ENCODE peak calls at places on chromosomes 13 and 19, in six cellular contexts. D, A, H, O, S and R are unnamed samples.

GRCh38 chr19:18299654-18300053 is 18.2 kb upstream of the JUND start:
- DNase-seq in D (no peak), A (no peak), H (no peak), O (no peak), S (no peak), R (no peak)

GRCh38 chr19:21221653-21222052 is 79.8 kb downstream of the ZNF431 start:
- DNase-seq in D (no peak), A (no peak), H (no peak), O (no peak), S (no peak), R (no peak)

GRCh38 chr19:49585023-49585422 is 3.9 kb downstream of the PRRG2 start:
- DNase-seq in D (no peak), A (no peak), H (peak; percentile 68), O (no peak), S (no peak), R (peak; percentile 27)

GRCh38 chr19:39679056-39679790 is 23.5 kb downstream of the LGALS16 start:
- DNase-seq in D (no peak), A (no peak), H (no peak), O (peak; percentile 59), S (no peak), R (no peak)

GRCh38 chr13:104389722-104390121 is 1323.5 kb upstream of the SLC10A2 start:
- DNase-seq in D (no peak), A (no peak), H (no peak), O (no peak), S (no peak), R (no peak)

GRCh38 chr19:41325947-41326706 is 16.2 kb downstream of the CCDC97 start:
- DNase-seq in D (peak; percentile 47), A (no peak), H (peak; percentile 50), O (peak; percentile 38), S (no peak), R (no peak)

GRCh38 chr19:3518231-3518630 is 12.1 kb downstream of the FZR1 start:
- DNase-seq in D (no peak), A (no peak), H (no peak), O (no peak), S (no peak), R (no peak)

GRCh38 chr13:82206241-82206640 is 1676.0 kb downstream of the SLITRK1 start:
- DNase-seq in D (no peak), A (no peak), H (no peak), O (no peak), S (no peak), R (no peak)

GRCh38 chr19:5339950-5340636 is 519 bp downstream of the PTPRS start:
- DNase-seq in D (peak; percentile 71), A (no peak), H (peak; percentile 65), O (no peak), S (no peak), R (no peak)

GRCh38 chr19:3556423-3556977 is 886 bp downstream of the MFSD12 start:
- DNase-seq in D (no peak), A (no peak), H (no peak), O (no peak), S (no peak), R (no peak)

GRCh38 chr13:48235100-48235813 is 2.3 kb downstream of the ITM2B start:
- DNase-seq in D (peak; percentile 20), A (no peak), H (peak; percentile 8), O (peak; percentile 26), S (peak; percentile 52), R (peak; percentile 45)

GRCh38 chr13:46603165-46603603 is 50.2 kb downstream of the LRCH1 start:
- DNase-seq in D (no peak), A (no peak), H (no peak), O (no peak), S (no peak), R (no peak)

GRCh38 chr19:15836345-15836594 is 20.8 kb upstream of the OR10H1 start:
- DNase-seq in D (no peak), A (no peak), H (no peak), O (no peak), S (no peak), R (no peak)

GRCh38 chr13:109402976-109403375 is 383.4 kb downstream of the IRS2 start:
- DNase-seq in D (no peak), A (no peak), H (no peak), O (no peak), S (peak; percentile 97), R (peak; percentile 53)

GRCh38 chr13:32581177-32581786 is 5.0 kb upstream of the PDS5B start:
- DNase-seq in D (peak; percentile 30), A (no peak), H (no peak), O (no peak), S (peak; percentile 14), R (no peak)

GRCh38 chr13:32989331-32989730 is 26.9 kb upstream of the KL start:
- DNase-seq in D (no peak), A (no peak), H (no peak), O (no peak), S (no peak), R (no peak)

GRCh38 chr13:59510377-59510776 is 653.4 kb downstream of the DIAPH3 start:
- DNase-seq in D (no peak), A (no peak), H (no peak), O (no peak), S (no peak), R (no peak)

GRCh38 chr13:21637296-21637695 is 33.3 kb upstream of the MICU2 start:
- DNase-seq in D (no peak), A (peak; percentile 78), H (no peak), O (peak; percentile 20), S (peak; percentile 23), R (peak; percentile 55)

GRCh38 chr19:7415163-7415856 is 66.6 kb downstream of the ARHGEF18 start:
- DNase-seq in D (peak; percentile 27), A (peak; percentile 73), H (no peak), O (no peak), S (no peak), R (no peak)

GRCh38 chr13:83184819-83185218 is 697.5 kb downstream of the SLITRK1 start:
- DNase-seq in D (no peak), A (no peak), H (no peak), O (no peak), S (no peak), R (no peak)

GRCh38 chr19:15291089-15291488 is 41.2 kb downstream of the BRD4 start:
- DNase-seq in D (no peak), A (no peak), H (no peak), O (no peak), S (no peak), R (no peak)

GRCh38 chr19:45079911-45080469 is 930 bp downstream of the GEMIN7 start:
- DNase-seq in D (no peak), A (no peak), H (no peak), O (no peak), S (no peak), R (no peak)

GRCh38 chr19:38727868-38728660 is 16.2 kb downstream of the CAPN12 start:
- DNase-seq in D (no peak), A (peak; percentile 63), H (no peak), O (no peak), S (no peak), R (peak; percentile 90)

GRCh38 chr19:32489971-32490370 is 84.4 kb downstream of the DPY19L3 start:
- DNase-seq in D (no peak), A (no peak), H (no peak), O (no peak), S (no peak), R (no peak)

GRCh38 chr13:110538632-110539031 is 22.9 kb downstream of the RAB20 start:
- DNase-seq in D (no peak), A (no peak), H (no peak), O (no peak), S (peak; percentile 60), R (peak; percentile 58)

GRCh38 chr19:57191141-57192063 is at the start of gene ZNF264:
- DNase-seq in D (peak; percentile 97), A (peak; percentile 92), H (peak; percentile 87), O (peak; percentile 93), S (peak; percentile 15), R (peak; percentile 94)

GRCh38 chr19:53908106-53908932 is 759 bp upstream of the CACNG7 start:
- DNase-seq in D (peak; percentile 66), A (no peak), H (peak; percentile 70), O (peak; percentile 62), S (no peak), R (peak; percentile 24)

GRCh38 chr19:7294571-7295212 is 478 bp upstream of the INSR start:
- DNase-seq in D (peak; percentile 60), A (peak; percentile 66), H (peak; percentile 53), O (peak; percentile 33), S (peak; percentile 74), R (peak; percentile 84)

GRCh38 chr19:16888629-16889371 is at the start of gene F2RL3:
- DNase-seq in D (peak; percentile 56), A (peak; percentile 21), H (no peak), O (peak; percentile 39), S (peak; percentile 66), R (peak; percentile 79)